ENCODE peak calls at places on chromosomes 3 and 15, in four cellular contexts. W is endothelial cell of umbilical vein, B is hepatocyte, K is fibroblast of lung. Z is an unnamed sample. For H3K4me1, the result is how much of the 10 kb centered on the place peaks cover.

GRCh38 chr3:174276826-174277225 is 582.3 kb upstream of the NAALADL2 start:
- DNase-seq in W (no peak), B (no peak), K (no peak), Z (no peak)

GRCh38 chr3:40677749-40678148 is 153.0 kb downstream of the ZNF621 start:
- DNase-seq in W (no peak), B (no peak), K (no peak), Z (no peak)

GRCh38 chr15:51240066-51240465 is 98.3 kb downstream of the CYP19A1 start:
- DNase-seq in W (no peak), B (no peak), K (no peak), Z (no peak)

GRCh38 chr3:131083190-131083863 is 56.6 kb downstream of the NEK11 start:
- DNase-seq in W (no peak), B (peak), K (peak), Z (no peak)

GRCh38 chr3:123414958-123415792 is 33.7 kb downstream of the ADCY5 start:
- DNase-seq in W (no peak), B (no peak), K (no peak), Z (no peak)

GRCh38 chr3:159534496-159534895 is 454.1 kb upstream of the IL12A start:
- DNase-seq in W (no peak), B (no peak), K (no peak), Z (no peak)

GRCh38 chr3:10883478-10884234 is 67.6 kb downstream of the SLC6A11 start:
- DNase-seq in W (peak), B (peak), K (no peak), Z (peak)

GRCh38 chr3:184568918-184569829 is 7.6 kb downstream of the EPHB3 start:
- DNase-seq in W (peak), B (peak), K (peak), Z (peak)

GRCh38 chr3:149020196-149020838 is 29.0 kb downstream of the GYG1 start:
- DNase-seq in W (peak), B (no peak), K (no peak), Z (no peak)

GRCh38 chr15:32091505-32092380 is 61.4 kb downstream of the CHRNA7 start:
- DNase-seq in W (no peak), B (no peak), K (no peak), Z (no peak)

GRCh38 chr15:63611217-63611616 is 14.0 kb downstream of the FBXL22 start:
- DNase-seq in W (no peak), B (no peak), K (no peak), Z (no peak)

GRCh38 chr3:111910806-111911205 is 51.7 kb downstream of the PHLDB2 start:
- DNase-seq in W (peak), B (no peak), K (peak), Z (no peak)

GRCh38 chr3:79378064-79378463 is 389.7 kb downstream of the ROBO1 start:
- DNase-seq in W (no peak), B (no peak), K (no peak), Z (no peak)

GRCh38 chr3:152937234-152937633 is 102.3 kb downstream of the P2RY1 start:
- DNase-seq in W (no peak), B (no peak), K (peak), Z (no peak)

GRCh38 chr3:144586382-144586781 is 614.8 kb downstream of the DIPK2A start:
- DNase-seq in W (peak), B (no peak), K (peak), Z (no peak)

GRCh38 chr3:152405915-152406802 is 137.4 kb downstream of the MBNL1 start:
- DNase-seq in W (no peak), B (peak), K (peak), Z (peak)

DNA sequence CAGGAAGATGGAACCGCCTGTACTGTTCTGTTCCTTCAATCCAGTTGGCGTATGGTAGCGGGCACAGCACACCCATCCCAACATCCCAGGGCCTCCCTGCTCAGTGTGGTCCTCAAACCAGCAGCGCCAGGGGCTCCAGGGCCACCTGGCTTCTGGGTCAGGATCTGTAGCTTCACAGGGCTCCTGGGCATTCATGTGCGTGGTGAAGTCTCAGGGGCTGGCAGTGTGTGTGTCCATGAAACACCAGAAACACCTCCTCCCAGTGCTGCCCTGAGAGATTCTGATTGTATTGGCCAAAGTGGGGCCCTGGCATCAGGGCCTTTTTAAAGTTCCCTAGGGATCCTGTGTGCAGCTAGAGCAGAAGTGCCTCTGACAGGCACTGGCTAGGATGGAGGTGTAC is 42.1 kb downstream of the ABTB1 start:
- DNase-seq in W (no peak), B (no peak), K (no peak), Z (no peak)
- H3K4me1 ChIP-seq in W (under half), B (under half), K (under half), Z (under half)

GRCh38 chr3:57944313-57944580 is 64.0 kb upstream of the FLNB start:
- DNase-seq in W (peak), B (no peak), K (no peak), Z (no peak)
- H3K4me2 ChIP-seq in W (peak), B (no peak), K (no peak), Z (no peak)

GRCh38 chr3:53495091-53495517 is 693 bp downstream of the CACNA1D start:
- DNase-seq in W (no peak), B (no peak), K (no peak), Z (no peak)
- TF ChIP-seq EZH2 in W (peak), B (no peak), K (peak), Z (peak)

GRCh38 chr3:71397046-71397445 is 186.5 kb downstream of the FOXP1 start:
- DNase-seq in W (peak), B (peak), K (peak), Z (no peak)
- H3K4me1 ChIP-seq in W (under half), B (under half), K (under half), Z (under half)

DNA sequence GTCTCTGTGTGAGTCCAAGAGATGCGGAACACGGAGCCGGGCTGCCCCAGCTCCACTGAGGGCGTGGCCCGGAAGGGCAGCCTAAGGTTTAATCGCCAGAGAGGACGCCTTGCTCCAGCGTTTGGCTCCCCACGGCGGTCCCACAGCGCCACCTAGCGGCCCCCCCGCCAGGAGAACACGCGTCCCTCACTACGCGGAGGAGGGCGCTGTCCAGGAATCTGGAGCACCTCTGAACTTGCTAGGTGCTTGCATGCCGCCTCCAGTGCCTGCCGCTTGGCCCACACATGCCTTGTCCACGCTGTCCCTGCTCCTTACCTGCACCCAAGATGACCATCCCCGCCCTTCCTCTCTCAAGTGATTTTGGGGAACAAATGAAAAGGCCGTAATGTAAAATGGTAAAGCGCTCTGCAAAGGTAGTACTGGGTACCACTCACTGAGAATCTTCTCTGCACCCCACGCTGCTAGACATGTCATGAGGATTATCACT is 14.4 kb upstream of the MRPS22 start:
- DNase-seq in W (peak), B (peak), K (peak), Z (peak)
- H3K4me2 ChIP-seq in W (peak), B (peak), K (peak), Z (no peak)

DNA sequence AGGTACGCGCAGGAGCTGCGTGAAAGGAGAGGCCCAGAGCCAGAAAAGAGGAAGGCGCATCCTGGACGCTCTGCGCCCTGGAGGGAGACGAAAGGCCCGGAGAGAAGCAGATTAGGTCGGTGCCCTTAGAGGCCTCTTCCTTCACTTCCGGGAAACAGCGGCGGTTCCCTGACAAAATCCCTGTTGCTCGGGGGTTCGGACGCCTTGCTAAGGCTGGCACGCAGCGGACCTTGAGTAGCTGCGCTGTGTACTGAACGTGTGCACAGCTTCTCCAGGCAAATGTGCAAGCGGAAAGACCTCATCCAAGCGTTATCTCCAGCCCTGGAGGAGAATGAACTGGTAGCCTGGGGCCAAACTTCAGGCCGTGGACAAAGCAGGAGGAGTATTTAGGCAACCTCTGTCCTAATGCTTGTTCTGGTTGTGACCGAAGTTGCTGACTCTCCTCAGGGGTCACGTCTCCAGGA is 3.0 kb upstream of the SOX14 start:
- DNase-seq in W (no peak), B (no peak), K (no peak), Z (no peak)
- TF ChIP-seq EZH2 in W (peak), B (no peak), K (no peak), Z (no peak)